ENCODE peak calls at places on chromosomes 4 and X, in six cellular contexts. S is H1, M is fibroblast of lung, U is psoas muscle, X is heart right ventricle, B is right atrium auricular region. G is an unnamed sample.

GRCh38 chr4:136917312-136918110 is 614.8 kb downstream of the PCDH18 start:
- DNase-seq in S (no peak), M (no peak), U (peak), X (no peak), B (no peak), G (no peak)

GRCh38 chr4:57059890-57060716 is 50.1 kb downstream of the IGFBP7 start:
- DNase-seq in S (no peak), M (no peak), U (no peak), X (no peak), B (no peak), G (no peak)

GRCh38 chrX:56766554-56767412 is 37.7 kb downstream of the NBDY start:
- DNase-seq in S (peak), M (no peak), U (no peak), X (no peak), B (peak), G (peak)

GRCh38 chrX:56793533-56794320 is 64.7 kb downstream of the NBDY start:
- DNase-seq in S (peak), M (no peak), U (peak), X (no peak), B (peak), G (peak)

GRCh38 chr4:57137261-57137660 is 27.1 kb upstream of the IGFBP7 start:
- DNase-seq in S (no peak), M (no peak), U (no peak), X (no peak), B (no peak), G (no peak)

GRCh38 chr4:151725087-151725486 is 35.7 kb downstream of the GATB start:
- DNase-seq in S (no peak), M (no peak), U (no peak), X (no peak), B (no peak), G (no peak)

GRCh38 chrX:65034292-65034640 is 58.0 kb upstream of the ZC4H2 start:
- DNase-seq in S (no peak), M (no peak), U (no peak), X (no peak), B (no peak), G (no peak)

GRCh38 chr4:51907001-51907669 is 64.2 kb downstream of the DCUN1D4 start:
- DNase-seq in S (no peak), M (no peak), U (no peak), X (no peak), B (no peak), G (no peak)

GRCh38 chrX:9534686-9535085 is 69.8 kb downstream of the TBL1X start:
- DNase-seq in S (no peak), M (peak), U (no peak), X (no peak), B (no peak), G (no peak)

DNA sequence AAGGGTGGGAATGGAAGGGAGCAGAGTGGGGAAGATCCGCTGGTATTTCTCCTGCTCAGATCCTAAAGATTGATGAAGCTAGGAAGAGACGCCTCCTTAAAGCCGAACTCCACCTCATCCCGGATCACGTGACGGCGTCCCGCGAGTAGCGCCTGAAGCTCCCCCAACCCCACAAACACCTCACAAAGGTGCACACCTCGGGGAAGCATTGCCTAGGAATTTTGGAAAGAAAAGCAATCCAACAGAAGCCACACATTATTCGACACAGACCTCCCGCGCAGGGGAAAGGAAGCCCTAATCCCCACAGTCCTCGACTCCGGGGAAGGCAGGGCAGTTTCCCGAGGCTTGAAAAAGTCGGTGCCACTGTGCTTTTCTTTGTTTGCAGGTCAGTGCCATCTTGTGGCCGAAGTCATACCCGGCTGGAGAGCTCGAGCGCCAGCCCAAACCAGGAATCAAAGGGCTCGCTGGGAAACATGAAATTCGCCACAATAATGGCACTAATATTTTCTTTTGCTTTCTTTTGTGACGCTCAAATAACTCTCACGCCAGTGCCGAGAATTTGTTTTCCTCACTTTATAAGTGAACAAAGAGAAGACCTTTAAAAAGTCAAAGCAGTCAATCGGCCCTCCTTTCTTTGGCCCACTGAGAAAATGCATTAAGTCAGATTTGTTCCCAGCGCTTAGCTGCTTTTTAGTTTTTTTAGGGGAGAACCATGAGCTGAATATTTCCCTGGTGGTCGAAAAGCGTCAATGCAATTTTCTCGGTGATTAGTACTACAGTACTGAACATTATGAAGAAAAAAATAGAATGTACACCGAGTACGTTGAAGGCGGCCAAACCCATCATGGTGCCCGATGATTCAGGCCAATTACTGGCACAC is at the start of gene NPY1R:
- DNase-seq in S (peak), M (peak), U (peak), X (peak), B (peak), G (peak)
- H3K4me3 ChIP-seq in S (peak), M (peak), U (peak), X (peak), B (peak), G (peak)

GRCh38 chr4:183635737-183636136 is 23.2 kb downstream of the RWDD4 start:
- DNase-seq in S (no peak), M (peak), U (no peak), X (no peak), B (no peak), G (no peak)

GRCh38 chr4:183637461-183637860 is 21.5 kb downstream of the RWDD4 start:
- DNase-seq in S (no peak), M (peak), U (no peak), X (no peak), B (no peak), G (no peak)

GRCh38 chr4:183636923-183637322 is 22.1 kb downstream of the RWDD4 start:
- DNase-seq in S (no peak), M (peak), U (no peak), X (no peak), B (no peak), G (no peak)

GRCh38 chr4:183635333-183635732 is 23.7 kb downstream of the RWDD4 start:
- DNase-seq in S (no peak), M (peak), U (no peak), X (no peak), B (no peak), G (no peak)

GRCh38 chr4:183636488-183636887 is 22.5 kb downstream of the RWDD4 start:
- DNase-seq in S (no peak), M (no peak), U (no peak), X (no peak), B (no peak), G (no peak)
- TF ChIP-seq CTCF in S (no peak), M (no peak), U (no peak), X (no peak), B (no peak), G (no peak)

DNA sequence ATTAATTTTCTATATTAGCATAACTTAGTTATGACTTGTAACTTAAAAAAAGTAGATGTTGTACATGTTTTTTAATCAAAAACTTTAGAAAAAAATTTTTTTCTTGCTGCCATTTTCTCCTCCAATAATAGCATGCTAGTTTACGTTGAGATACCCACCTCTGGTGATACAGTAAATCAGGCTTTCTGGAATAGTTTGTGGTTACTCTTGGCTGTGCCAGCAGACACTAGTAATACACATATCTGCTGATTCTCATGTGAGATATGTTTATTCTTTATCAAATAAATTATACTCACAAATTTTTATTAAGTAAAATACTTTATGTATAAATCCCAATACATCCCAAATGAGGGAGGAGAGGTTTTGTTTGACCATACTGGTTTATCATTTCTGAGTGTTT is 117.3 kb downstream of the KLHL8 start:
- DNase-seq in S (no peak), M (no peak), U (no peak), X (no peak), B (no peak), G (no peak)
- H3K27ac ChIP-seq in S (no peak), M (peak), U (peak), X (peak), B (peak), G (peak)

DNA sequence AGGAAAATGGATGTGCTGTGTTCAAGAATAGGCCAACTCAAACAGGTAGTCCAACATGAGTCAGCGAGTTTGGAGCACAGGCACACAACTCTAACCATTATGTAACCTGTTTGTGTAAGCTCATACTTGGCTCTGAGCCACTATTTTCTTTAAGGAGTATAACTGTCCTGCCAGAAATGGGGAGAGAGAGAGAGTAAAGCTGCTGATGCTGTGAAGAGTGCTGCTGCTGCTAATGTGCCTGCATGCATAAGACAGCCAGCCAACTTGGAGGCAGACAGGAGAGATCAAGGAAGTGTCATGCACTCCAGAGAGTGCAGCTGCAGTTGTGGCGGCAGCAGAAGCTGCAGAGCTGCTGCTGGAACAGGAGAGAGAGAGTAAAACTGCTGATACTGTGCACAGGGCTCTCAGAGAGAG is 11.7 kb upstream of the STATH start:
- DNase-seq in S (no peak), M (peak), U (no peak), X (no peak), B (no peak), G (no peak)
- H3K4me3 ChIP-seq in S (no peak), M (no peak), U (no peak), X (no peak), B (no peak), G (no peak)

GRCh38 chrX:129461801-129462456 is 61.4 kb downstream of the SMARCA1 start:
- DNase-seq in S (no peak), M (no peak), U (no peak), X (no peak), B (no peak), G (no peak)

DNA sequence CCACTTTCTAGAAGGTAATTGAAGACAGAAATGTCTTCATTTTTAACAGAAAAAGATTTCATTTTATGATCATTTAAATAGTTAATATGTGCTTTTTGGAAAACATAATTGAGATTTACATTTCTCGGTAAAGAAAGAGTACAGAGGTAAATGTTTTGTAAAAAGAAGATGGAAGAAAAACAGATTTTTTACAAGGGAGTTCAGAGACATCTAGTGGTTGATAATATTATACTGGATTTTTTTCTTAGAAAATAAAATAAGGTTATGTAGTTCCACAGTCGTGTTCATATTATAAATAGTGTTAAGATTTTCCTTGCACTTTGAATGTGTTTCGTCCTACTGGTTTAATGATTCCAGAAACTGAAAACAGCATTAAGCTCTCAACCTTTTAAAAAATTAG is 60.6 kb downstream of the SMARCA1 start:
- DNase-seq in S (no peak), M (no peak), U (no peak), X (no peak), B (no peak), G (no peak)
- TF ChIP-seq CTCF in S (no peak), M (no peak), U (no peak), X (no peak), B (no peak), G (no peak)

GRCh38 chr4:99087887-99088484 is 602 bp downstream of the ADH5 start:
- DNase-seq in S (no peak), M (peak), U (peak), X (peak), B (peak), G (peak)

GRCh38 chr4:99091174-99091573 is 2.6 kb upstream of the ADH5 start:
- DNase-seq in S (no peak), M (no peak), U (no peak), X (no peak), B (no peak), G (no peak)

GRCh38 chr4:99088485-99089365 is at the start of gene ADH5:
- DNase-seq in S (peak), M (peak), U (peak), X (peak), B (peak), G (peak)

GRCh38 chr4:99084595-99084994 is 4.0 kb downstream of the ADH5 start:
- DNase-seq in S (no peak), M (no peak), U (no peak), X (no peak), B (no peak), G (no peak)

GRCh38 chr4:99090511-99090910 is 1.9 kb upstream of the ADH5 start:
- DNase-seq in S (no peak), M (peak), U (no peak), X (no peak), B (no peak), G (no peak)
- H3K27ac ChIP-seq in S (no peak), M (no peak), U (no peak), X (no peak), B (no peak), G (no peak)

DNA sequence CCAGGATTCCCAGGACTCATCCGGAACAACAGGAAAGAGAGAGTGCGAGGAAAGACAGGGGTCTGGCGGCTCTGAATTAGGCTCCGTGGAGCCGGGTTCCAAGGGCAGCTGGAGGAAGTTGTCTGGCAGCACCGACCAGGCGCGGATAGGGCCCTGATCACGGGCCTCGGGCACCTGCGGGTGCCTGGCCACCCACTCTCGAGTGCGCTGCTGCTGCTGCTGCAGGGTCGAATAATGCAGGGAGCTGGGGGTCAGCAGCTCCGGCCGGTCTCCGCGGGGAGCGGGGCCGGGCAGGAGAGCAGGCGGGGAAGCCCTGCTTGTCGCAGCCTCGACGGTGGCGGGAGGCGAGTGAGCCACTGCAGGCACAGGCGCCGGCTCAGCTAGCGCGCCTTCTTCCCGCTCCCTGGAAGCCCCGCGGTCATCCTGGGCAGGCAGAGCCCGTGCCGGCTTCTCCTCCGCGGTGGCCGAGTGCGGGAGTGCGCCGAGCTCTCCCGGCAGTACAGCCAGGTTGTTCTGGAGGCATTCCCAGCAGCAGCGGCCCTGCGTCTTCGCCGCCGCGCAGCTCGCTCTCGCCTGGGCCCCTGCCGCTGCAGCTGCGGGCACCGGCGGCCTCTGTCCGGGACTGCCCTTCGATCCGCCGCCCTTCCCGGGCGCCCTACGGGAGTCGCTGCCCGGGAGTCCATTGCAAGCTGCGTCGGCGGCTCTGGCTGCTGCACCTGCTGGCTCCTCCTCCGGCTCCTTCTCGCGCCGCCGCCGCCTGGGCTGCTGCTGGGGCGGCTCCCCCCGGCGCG is 1.0 kb downstream of the SOWAHB start:
- DNase-seq in S (no peak), M (peak), U (no peak), X (no peak), B (no peak), G (no peak)
- H3K4me3 ChIP-seq in S (peak), M (peak), U (peak), X (peak), B (peak), G (peak)

DNA sequence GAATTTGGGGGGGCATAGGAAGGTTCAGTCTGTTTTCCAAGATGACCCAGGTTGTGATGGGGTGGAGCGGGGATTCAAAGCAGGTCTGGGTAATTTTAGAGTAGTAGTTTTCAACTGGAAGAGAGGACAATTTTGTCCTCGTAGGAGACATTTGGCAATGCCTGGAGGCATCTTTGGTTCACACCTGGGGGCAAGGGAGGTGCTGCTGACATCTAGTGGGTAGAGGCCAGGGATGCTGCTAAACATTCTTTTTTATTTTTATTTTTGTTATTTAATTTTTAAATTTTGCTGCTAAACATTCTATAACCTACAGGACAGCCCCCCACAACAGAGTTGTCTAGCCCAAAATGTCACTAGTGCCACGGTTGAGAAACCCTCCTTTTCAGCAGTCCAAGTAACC is 1.9 kb downstream of the RAB9A start:
- DNase-seq in S (no peak), M (no peak), U (no peak), X (no peak), B (no peak), G (no peak)
- TF ChIP-seq CTCF in S (peak), M (no peak), U (no peak), X (no peak), B (no peak), G (no peak)

GRCh38 chrX:22712942-22713341 is 286.8 kb upstream of the DDX53 start:
- DNase-seq in S (no peak), M (no peak), U (no peak), X (no peak), B (no peak), G (no peak)
- H3K27ac ChIP-seq in S (no peak), M (no peak), U (no peak), X (no peak), B (no peak), G (no peak)